ENCODE peak calls at places on chromosomes 16 and 17, in seven cellular contexts. Z is NCI-H2029; O is SW 1271; U is iris pigment epithelial cell; L is HT1080; E is stimulated activated CD4-positive, alpha-beta T cell treated with anti-CD3 and anti-CD28 coated beads, TNF-alpha, amount 100 ng/mL, for 4 hours; C is left ventricle myocardium inferior. T is an unnamed sample.

GRCh38 chr16:84459941-84460405 is 44.5 kb downstream of the MEAK7 start:
- DNase-seq in Z (peak), O (no peak), U (no peak), L (no peak), E (no peak), C (no peak), T (no peak)

GRCh38 chr17:78180508-78180907 is 6.3 kb downstream of the TK1 start:
- DNase-seq in Z (no peak), O (no peak), U (no peak), L (no peak), E (no peak), C (no peak), T (no peak)

GRCh38 chr16:53999123-53999522 is 287.5 kb downstream of the IRX3 start:
- DNase-seq in Z (no peak), O (no peak), U (peak), L (no peak), E (no peak), C (no peak), T (no peak)

GRCh38 chr16:46918905-46919792 is 35.0 kb downstream of the GPT2 start:
- DNase-seq in Z (peak), O (no peak), U (no peak), L (no peak), E (no peak), C (no peak), T (no peak)

GRCh38 chr17:60149691-60150582 is at the start of gene CA4:
- DNase-seq in Z (no peak), O (no peak), U (no peak), L (no peak), E (no peak), C (no peak), T (peak)

GRCh38 chr16:56269824-56270684 is 78.8 kb downstream of the GNAO1 start:
- DNase-seq in Z (peak), O (no peak), U (peak), L (peak), E (no peak), C (no peak), T (peak)

GRCh38 chr16:2713985-2714774 is 5.8 kb downstream of the PRSS27 start:
- DNase-seq in Z (no peak), O (no peak), U (no peak), L (no peak), E (no peak), C (no peak), T (no peak)

GRCh38 chr17:31678431-31678830 is 180.6 kb downstream of the COPRS start:
- DNase-seq in Z (no peak), O (no peak), U (peak), L (no peak), E (no peak), C (no peak), T (no peak)

GRCh38 chr17:63275318-63275967 is 170.7 kb downstream of the CYB561 start:
- DNase-seq in Z (no peak), O (peak), U (peak), L (peak), E (no peak), C (no peak), T (no peak)

GRCh38 chr17:75624714-75625345 is 8.4 kb upstream of the SMIM5 start:
- DNase-seq in Z (no peak), O (no peak), U (no peak), L (no peak), E (no peak), C (no peak), T (no peak)

GRCh38 chr17:27991594-27991993 is 50.9 kb upstream of the NLK start:
- DNase-seq in Z (no peak), O (no peak), U (no peak), L (peak), E (no peak), C (no peak), T (no peak)

GRCh38 chr17:1644493-1645206 is 882 bp downstream of the SCARF1 start:
- DNase-seq in Z (no peak), O (peak), U (peak), L (peak), E (no peak), C (no peak), T (no peak)

GRCh38 chr16:66891360-66891759 is 11.0 kb downstream of the PDP2 start:
- DNase-seq in Z (no peak), O (no peak), U (no peak), L (no peak), E (no peak), C (no peak), T (peak)

GRCh38 chr16:88315543-88316105 is 67.1 kb upstream of the ZNF469 start:
- DNase-seq in Z (no peak), O (no peak), U (peak), L (peak), E (no peak), C (peak), T (peak)

GRCh38 chr17:869067-869466 is 86.9 kb downstream of the MRM3 start:
- DNase-seq in Z (no peak), O (no peak), U (peak), L (no peak), E (no peak), C (peak), T (peak)

GRCh38 chr17:55157165-55157564 is 107.6 kb upstream of the HLF start:
- DNase-seq in Z (no peak), O (no peak), U (peak), L (peak), E (no peak), C (no peak), T (no peak)

GRCh38 chr17:34527121-34527907 is 52.1 kb upstream of the TMEM132E start:
- DNase-seq in Z (no peak), O (no peak), U (no peak), L (no peak), E (no peak), C (no peak), T (no peak)

GRCh38 chr17:50163846-50164696 is 1.7 kb upstream of the SGCA start:
- DNase-seq in Z (no peak), O (no peak), U (no peak), L (no peak), E (no peak), C (peak), T (no peak)

GRCh38 chr16:20681821-20682736 is 15.4 kb downstream of the ACSM1 start:
- DNase-seq in Z (no peak), O (no peak), U (no peak), L (no peak), E (no peak), C (no peak), T (no peak)

GRCh38 chr17:8981443-8981842 is 15.9 kb upstream of the PIK3R5 start:
- DNase-seq in Z (no peak), O (no peak), U (no peak), L (no peak), E (no peak), C (no peak), T (no peak)

GRCh38 chr17:38739305-38739704 is 8.8 kb downstream of the PCGF2 start:
- DNase-seq in Z (no peak), O (no peak), U (no peak), L (no peak), E (no peak), C (no peak), T (no peak)

GRCh38 chr17:82978765-82979349 is 100.6 kb upstream of the METRNL start:
- DNase-seq in Z (no peak), O (no peak), U (no peak), L (no peak), E (no peak), C (no peak), T (no peak)

GRCh38 chr16:47278571-47278970 is 134.8 kb upstream of the NETO2 start:
- DNase-seq in Z (no peak), O (no peak), U (peak), L (no peak), E (no peak), C (no peak), T (no peak)

GRCh38 chr17:76951375-76951905 is 83.2 kb downstream of the MGAT5B start:
- DNase-seq in Z (no peak), O (no peak), U (no peak), L (no peak), E (no peak), C (no peak), T (no peak)

GRCh38 chr17:35898283-35899070 is 18.3 kb upstream of the CCL5 start:
- DNase-seq in Z (peak), O (no peak), U (no peak), L (peak), E (no peak), C (peak), T (no peak)

GRCh38 chr16:65500007-65500406 is 378.1 kb upstream of the CDH11 start:
- DNase-seq in Z (no peak), O (no peak), U (peak), L (no peak), E (no peak), C (no peak), T (no peak)

GRCh38 chr17:75743625-75744206 is 21.3 kb downstream of the GALK1 start:
- DNase-seq in Z (no peak), O (no peak), U (no peak), L (no peak), E (no peak), C (no peak), T (no peak)

GRCh38 chr17:10226930-10227695 is 28.7 kb upstream of the GAS7 start:
- DNase-seq in Z (no peak), O (peak), U (peak), L (peak), E (no peak), C (peak), T (peak)

GRCh38 chr16:64751906-64752305 is 370.0 kb downstream of the CDH11 start:
- DNase-seq in Z (no peak), O (no peak), U (peak), L (no peak), E (no peak), C (no peak), T (no peak)

GRCh38 chr17:40699359-40699758 is 4.2 kb downstream of the KRT24 start:
- DNase-seq in Z (no peak), O (no peak), U (no peak), L (no peak), E (no peak), C (no peak), T (no peak)

GRCh38 chr17:72421128-72422092 is 300.6 kb downstream of the SOX9 start:
- DNase-seq in Z (no peak), O (peak), U (peak), L (peak), E (no peak), C (no peak), T (peak)

GRCh38 chr16:2751577-2752034 is 832 bp upstream of the SRRM2 start:
- DNase-seq in Z (peak), O (no peak), U (no peak), L (no peak), E (no peak), C (no peak), T (no peak)

GRCh38 chr16:85446846-85447656 is 166.1 kb upstream of the GSE1 start:
- DNase-seq in Z (peak), O (no peak), U (no peak), L (no peak), E (no peak), C (no peak), T (no peak)

T was measured in left cardiac atrium.